ENCODE peak calls at places on chromosomes 11 and 22, in four cellular contexts. V is bronchial epithelial cell, Q is activated B cell treated with CpG ODN at 0.5 μM for 24 hours, Y is fibroblast of lung. T is an unnamed sample.
A peak's percentile ranks its signal among the peaks of the same experiment; 100 is the strongest.

GRCh38 chr11:114215871-114216803 is 80.1 kb upstream of the NNMT start:
- DNase-seq in V (no peak), Q (no peak), Y (no peak), T (no peak)

GRCh38 chr11:8090756-8091155 is 9.7 kb downstream of the TUB start:
- DNase-seq in V (no peak), Q (no peak), Y (peak; percentile 40), T (no peak)

GRCh38 chr11:17986711-17987220 is 26.1 kb downstream of the SERGEF start:
- DNase-seq in V (no peak), Q (no peak), Y (no peak), T (no peak)

GRCh38 chr11:84408946-84409411 is 1122.8 kb upstream of the CCDC90B start:
- DNase-seq in V (peak; percentile 33), Q (no peak), Y (no peak), T (no peak)

GRCh38 chr11:8249482-8249881 is 14.2 kb downstream of the LMO1 start:
- DNase-seq in V (no peak), Q (no peak), Y (no peak), T (no peak)

GRCh38 chr11:130612291-130612802 is 163.9 kb downstream of the ADAMTS15 start:
- DNase-seq in V (no peak), Q (no peak), Y (peak; percentile 54), T (no peak)

GRCh38 chr22:32475428-32476010 is 908 bp downstream of the FBXO7 start:
- DNase-seq in V (peak; percentile 61), Q (no peak), Y (peak; percentile 65), T (no peak)

GRCh38 chr22:44037519-44038370 is 13.6 kb downstream of the PARVB start:
- DNase-seq in V (peak; percentile 95), Q (no peak), Y (peak; percentile 94), T (no peak)

GRCh38 chr22:44026066-44026629 is 2.0 kb downstream of the PARVB start:
- DNase-seq in V (no peak), Q (no peak), Y (no peak), T (no peak)

GRCh38 chr11:132639986-132640385 is 892.3 kb downstream of the OPCML start:
- DNase-seq in V (no peak), Q (no peak), Y (no peak), T (no peak)

GRCh38 chr11:18321622-18321990 is 334 bp downstream of the HPS5 start:
- DNase-seq in V (no peak), Q (no peak), Y (no peak), T (no peak)

GRCh38 chr11:73321342-73322110 is 13.4 kb downstream of the ARHGEF17 start:
- DNase-seq in V (no peak), Q (no peak), Y (peak; percentile 93), T (no peak)

GRCh38 chr11:124763156-124763947 is 1.3 kb upstream of the ESAM start:
- DNase-seq in V (peak; percentile 50), Q (peak; percentile 83), Y (peak; percentile 66), T (no peak)

GRCh38 chr11:3995307-3995706 is 99.3 kb upstream of the RRM1 start:
- DNase-seq in V (no peak), Q (no peak), Y (no peak), T (no peak)

GRCh38 chr22:45671051-45671782 is 417 bp upstream of the ATXN10 start:
- DNase-seq in V (no peak), Q (no peak), Y (no peak), T (no peak)

GRCh38 chr22:23393721-23394320 is 186.3 kb downstream of the IGLL1 start:
- DNase-seq in V (no peak), Q (no peak), Y (no peak), T (no peak)

GRCh38 chr11:89182773-89183172 is 5.1 kb downstream of the TYR start:
- DNase-seq in V (no peak), Q (no peak), Y (peak; percentile 2), T (no peak)

GRCh38 chr11:102306817-102307814 is 10.2 kb upstream of the BIRC3 start:
- DNase-seq in V (peak; percentile 55), Q (no peak), Y (no peak), T (no peak)

GRCh38 chr11:46930089-46930488 is 6.5 kb upstream of the CSTPP1 start:
- DNase-seq in V (peak; percentile 82), Q (no peak), Y (no peak), T (no peak)

GRCh38 chr11:121777056-121777455 is 324.3 kb upstream of the SORL1-AS1 start:
- DNase-seq in V (no peak), Q (no peak), Y (no peak), T (no peak)

GRCh38 chr22:45163417-45164216 is at the start of gene NUP50:
- DNase-seq in V (peak; percentile 87), Q (peak; percentile 97), Y (peak; percentile 97), T (peak; percentile 60)

GRCh38 chr11:94791216-94791889 is 23.2 kb downstream of the AMOTL1 start:
- DNase-seq in V (no peak), Q (no peak), Y (no peak), T (no peak)

GRCh38 chr11:96486890-96487633 is 97.2 kb downstream of the JRKL start:
- DNase-seq in V (peak; percentile 89), Q (no peak), Y (peak; percentile 44), T (no peak)

GRCh38 chr11:46649180-46649738 is 31.9 kb downstream of the ATG13 start:
- DNase-seq in V (peak; percentile 80), Q (no peak), Y (peak; percentile 97), T (no peak)

GRCh38 chr11:43833657-43834073 is 47.0 kb upstream of the ALKBH3 start:
- DNase-seq in V (peak; percentile 26), Q (no peak), Y (peak; percentile 91), T (no peak)

GRCh38 chr22:40922484-40923303 is 28.5 kb upstream of the RBX1 start:
- DNase-seq in V (peak; percentile 65), Q (no peak), Y (peak; percentile 81), T (no peak)

GRCh38 chr11:22703040-22703439 is 36.6 kb downstream of the GAS2 start:
- DNase-seq in V (peak; percentile 94), Q (no peak), Y (peak; percentile 51), T (no peak)

GRCh38 chr11:28727254-28727653 is 619.1 kb downstream of the METTL15 start:
- DNase-seq in V (no peak), Q (no peak), Y (no peak), T (no peak)

GRCh38 chr22:22968366-22968765 is 80.8 kb downstream of the IGLL5 start:
- DNase-seq in V (no peak), Q (no peak), Y (no peak), T (no peak)

GRCh38 chr11:125086633-125087296 is 23.7 kb downstream of the SLC37A2 start:
- DNase-seq in V (no peak), Q (no peak), Y (no peak), T (no peak)

GRCh38 chr11:76151561-76152085 is 54.7 kb downstream of the WNT11 start:
- DNase-seq in V (no peak), Q (no peak), Y (no peak), T (no peak)

GRCh38 chr22:40332319-40332781 is 13.9 kb upstream of the ADSL start:
- DNase-seq in V (peak; percentile 22), Q (no peak), Y (peak; percentile 72), T (no peak)

GRCh38 chr11:45580399-45580798 is 85.0 kb downstream of the CHST1 start:
- DNase-seq in V (peak; percentile 10), Q (no peak), Y (peak; percentile 29), T (no peak)

GRCh38 chr22:18057568-18058209 is 20.1 kb upstream of the PEX26 start:
- DNase-seq in V (peak; percentile 98), Q (peak; percentile 53), Y (peak; percentile 100), T (no peak)

GRCh38 chr11:131370090-131370751 is at the start of gene NTM:
- DNase-seq in V (peak; percentile 22), Q (no peak), Y (peak; percentile 48), T (no peak)

GRCh38 chr11:100910808-100911207 is 218.8 kb downstream of the PGR start:
- DNase-seq in V (no peak), Q (no peak), Y (no peak), T (no peak)

GRCh38 chr11:27020736-27021135 is 19.9 kb upstream of the BBOX1 start:
- DNase-seq in V (no peak), Q (no peak), Y (peak; percentile 33), T (no peak)

GRCh38 chr11:14042686-14043440 is 80.3 kb downstream of the SPON1 start:
- DNase-seq in V (no peak), Q (no peak), Y (no peak), T (no peak)

GRCh38 chr11:14041565-14041964 is 79.0 kb downstream of the SPON1 start:
- DNase-seq in V (no peak), Q (no peak), Y (no peak), T (no peak)

GRCh38 chr11:14036495-14036894 is 74.0 kb downstream of the SPON1 start:
- DNase-seq in V (peak; percentile 90), Q (no peak), Y (no peak), T (no peak)

GRCh38 chr11:14045417-14045816 is 82.9 kb downstream of the SPON1 start:
- DNase-seq in V (no peak), Q (no peak), Y (no peak), T (no peak)

GRCh38 chr11:14041040-14041439 is 78.5 kb downstream of the SPON1 start:
- DNase-seq in V (peak; percentile 41), Q (no peak), Y (peak; percentile 35), T (no peak)
- TF ChIP-seq CTCF in V (peak; percentile 43), Q (no peak), Y (peak; percentile 20), T (peak; percentile 43)

GRCh38 chr11:70424765-70425164 is 26.4 kb downstream of the CTTN start:
- DNase-seq in V (no peak), Q (no peak), Y (no peak), T (no peak)
- TF ChIP-seq CTCF in V (no peak), Q (no peak), Y (no peak), T (no peak)

DNA sequence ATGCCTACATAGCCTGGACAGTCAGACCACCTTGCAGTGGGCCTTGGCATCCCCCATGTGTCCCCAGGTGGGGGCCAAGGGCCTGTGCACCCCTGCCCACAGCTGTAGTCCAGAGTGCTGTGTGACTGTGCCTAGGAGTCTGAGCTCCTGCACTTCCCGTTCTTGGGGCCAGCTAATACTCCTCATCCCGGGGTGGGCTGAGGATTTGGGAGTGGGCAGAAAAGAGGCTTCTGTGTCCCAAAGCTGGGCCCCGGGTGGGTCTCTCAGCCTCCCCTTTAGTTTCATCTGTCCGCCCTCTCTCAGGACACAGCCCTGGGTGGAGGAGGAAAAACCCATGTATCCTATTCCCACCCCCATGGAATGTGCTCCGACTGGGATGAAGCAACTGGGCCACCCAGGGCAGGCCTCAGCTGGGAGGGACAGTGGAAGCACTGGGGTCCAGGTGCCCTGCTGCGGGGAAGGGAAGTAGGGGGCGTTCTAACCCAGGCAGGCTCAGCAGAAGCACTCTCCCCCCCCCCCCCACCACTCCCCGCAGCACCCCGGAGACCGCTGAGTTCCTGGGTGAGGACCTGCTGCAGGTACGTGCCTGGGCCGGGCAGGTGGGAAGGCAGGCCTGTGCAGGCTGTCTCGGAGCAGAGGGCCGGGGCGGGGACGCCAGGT is 1.3 kb downstream of the SH3BP1 start:
- DNase-seq in V (peak; percentile 79), Q (no peak), Y (no peak), T (no peak)
- TF ChIP-seq CTCF in V (no peak), Q (no peak), Y (no peak), T (no peak)

GRCh38 chr11:129237456-129237855 is 45.3 kb upstream of the ARHGAP32 start:
- DNase-seq in V (no peak), Q (no peak), Y (no peak), T (no peak)
- TF ChIP-seq CTCF in V (no peak), Q (no peak), Y (no peak), T (no peak)

GRCh38 chr11:64359712-64360402 is 895 bp downstream of the RPS6KA4 start:
- DNase-seq in V (no peak), Q (no peak), Y (no peak), T (no peak)
- TF ChIP-seq CTCF in V (peak; percentile 49), Q (no peak), Y (no peak), T (no peak)

GRCh38 chr11:60739114-60739513 is 14.6 kb downstream of the MS4A18 start:
- DNase-seq in V (no peak), Q (no peak), Y (no peak), T (no peak)
- TF ChIP-seq CTCF in V (no peak), Q (no peak), Y (no peak), T (no peak)

T was measured in D721Med.